ENCODE peak calls at places on chromosomes 2 and 18, in ten cellular contexts. One of them, this sample, is unnamed.

GRCh38 chr2:60553496-60553991 is at the start of gene BCL11A:
- DNase-seq in prostate gland: peak; percentile 87
- DNase-seq in H54: peak; percentile 24
- DNase-seq in ovary: peak; percentile 32
- DNase-seq in gastrocnemius medialis: no peak
- DNase-seq in K562: no peak
- DNase-seq in HCT116: peak; percentile 57
- DNase-seq in thyroid gland: peak; percentile 85
- DNase-seq in spleen: peak; percentile 88
- DNase-seq in A549: peak; percentile 62
- DNase-seq in this sample: no peak

GRCh38 chr2:4901092-4901735 is 791.0 kb upstream of the SOX11 start:
- DNase-seq in thyroid gland: no peak
- DNase-seq in A549: no peak
- DNase-seq in gastrocnemius medialis: no peak
- DNase-seq in spleen: no peak
- DNase-seq in K562: no peak
- DNase-seq in HCT116: no peak
- DNase-seq in prostate gland: no peak
- DNase-seq in ovary: no peak
- DNase-seq in H54: no peak
- DNase-seq in this sample: no peak

GRCh38 chr2:95354469-95354901 is 48.0 kb upstream of the FAHD2A start:
- DNase-seq in H54: no peak
- DNase-seq in K562: no peak
- DNase-seq in spleen: no peak
- DNase-seq in prostate gland: no peak
- DNase-seq in A549: no peak
- DNase-seq in gastrocnemius medialis: no peak
- DNase-seq in ovary: no peak
- DNase-seq in thyroid gland: no peak
- DNase-seq in HCT116: no peak
- DNase-seq in this sample: no peak

GRCh38 chr2:521853-522530 is 155.2 kb downstream of the TMEM18 start:
- DNase-seq in spleen: no peak
- DNase-seq in ovary: no peak
- DNase-seq in gastrocnemius medialis: no peak
- DNase-seq in thyroid gland: no peak
- DNase-seq in prostate gland: no peak
- DNase-seq in HCT116: no peak
- DNase-seq in K562: no peak
- DNase-seq in A549: no peak
- DNase-seq in H54: no peak
- DNase-seq in this sample: peak; percentile 63

GRCh38 chr2:118881490-118882129 is 34.2 kb upstream of the EN1 start:
- DNase-seq in gastrocnemius medialis: peak; percentile 16
- DNase-seq in A549: peak; percentile 47
- DNase-seq in H54: peak; percentile 41
- DNase-seq in ovary: no peak
- DNase-seq in K562: peak; percentile 67
- DNase-seq in thyroid gland: peak; percentile 62
- DNase-seq in prostate gland: peak; percentile 50
- DNase-seq in spleen: peak; percentile 81
- DNase-seq in HCT116: peak; percentile 55
- DNase-seq in this sample: peak; percentile 41

GRCh38 chr2:42959148-42959992 is 167.0 kb upstream of the HAAO start:
- DNase-seq in K562: no peak
- DNase-seq in spleen: no peak
- DNase-seq in H54: no peak
- DNase-seq in HCT116: no peak
- DNase-seq in thyroid gland: no peak
- DNase-seq in prostate gland: no peak
- DNase-seq in A549: no peak
- DNase-seq in gastrocnemius medialis: peak; percentile 44
- DNase-seq in ovary: peak; percentile 88
- DNase-seq in this sample: no peak

GRCh38 chr2:22894761-22895160 is 490.2 kb upstream of the KLHL29 start:
- DNase-seq in ovary: no peak
- DNase-seq in H54: no peak
- DNase-seq in spleen: no peak
- DNase-seq in K562: no peak
- DNase-seq in thyroid gland: no peak
- DNase-seq in A549: no peak
- DNase-seq in gastrocnemius medialis: no peak
- DNase-seq in HCT116: no peak
- DNase-seq in prostate gland: no peak
- DNase-seq in this sample: no peak

GRCh38 chr2:39524756-39525635 is 87.9 kb upstream of the MAP4K3 start:
- DNase-seq in H54: no peak
- DNase-seq in spleen: no peak
- DNase-seq in A549: no peak
- DNase-seq in ovary: no peak
- DNase-seq in thyroid gland: no peak
- DNase-seq in K562: no peak
- DNase-seq in HCT116: no peak
- DNase-seq in prostate gland: no peak
- DNase-seq in gastrocnemius medialis: no peak
- DNase-seq in this sample: no peak

GRCh38 chr2:235641333-235641732 is 147.5 kb downstream of the AGAP1 start:
- DNase-seq in spleen: no peak
- DNase-seq in A549: no peak
- DNase-seq in ovary: no peak
- DNase-seq in HCT116: no peak
- DNase-seq in gastrocnemius medialis: no peak
- DNase-seq in prostate gland: no peak
- DNase-seq in K562: no peak
- DNase-seq in thyroid gland: peak; percentile 54
- DNase-seq in H54: no peak
- DNase-seq in this sample: no peak

GRCh38 chr18:62438402-62438801 is 84.4 kb upstream of the ZCCHC2 start:
- DNase-seq in prostate gland: no peak
- DNase-seq in spleen: no peak
- DNase-seq in A549: no peak
- DNase-seq in ovary: no peak
- DNase-seq in K562: no peak
- DNase-seq in H54: no peak
- DNase-seq in HCT116: no peak
- DNase-seq in thyroid gland: no peak
- DNase-seq in gastrocnemius medialis: no peak
- DNase-seq in this sample: no peak

GRCh38 chr18:62435435-62436031 is 87.3 kb upstream of the ZCCHC2 start:
- DNase-seq in A549: no peak
- DNase-seq in spleen: no peak
- DNase-seq in gastrocnemius medialis: no peak
- DNase-seq in thyroid gland: no peak
- DNase-seq in prostate gland: no peak
- DNase-seq in HCT116: no peak
- DNase-seq in ovary: no peak
- DNase-seq in H54: no peak
- DNase-seq in K562: no peak
- DNase-seq in this sample: no peak

GRCh38 chr18:62438876-62439275 is 83.9 kb upstream of the ZCCHC2 start:
- DNase-seq in thyroid gland: no peak
- DNase-seq in prostate gland: no peak
- DNase-seq in gastrocnemius medialis: no peak
- DNase-seq in A549: no peak
- DNase-seq in spleen: no peak
- DNase-seq in HCT116: no peak
- DNase-seq in H54: no peak
- DNase-seq in K562: no peak
- DNase-seq in ovary: no peak
- DNase-seq in this sample: no peak

GRCh38 chr18:62436636-62437519 is 85.9 kb upstream of the ZCCHC2 start:
- DNase-seq in gastrocnemius medialis: peak; percentile 89
- DNase-seq in A549: no peak
- DNase-seq in ovary: peak; percentile 42
- DNase-seq in HCT116: no peak
- DNase-seq in H54: no peak
- DNase-seq in prostate gland: peak; percentile 70
- DNase-seq in K562: no peak
- DNase-seq in spleen: peak; percentile 81
- DNase-seq in thyroid gland: peak; percentile 42
- DNase-seq in this sample: peak; percentile 93

GRCh38 chr18:62437520-62438329 is 85.1 kb upstream of the ZCCHC2 start:
- DNase-seq in spleen: no peak
- DNase-seq in gastrocnemius medialis: peak; percentile 71
- DNase-seq in prostate gland: peak; percentile 53
- DNase-seq in thyroid gland: no peak
- DNase-seq in HCT116: no peak
- DNase-seq in ovary: no peak
- DNase-seq in K562: no peak
- DNase-seq in A549: no peak
- DNase-seq in H54: no peak
- DNase-seq in this sample: peak; percentile 90
- TF ChIP-seq POLR2A in spleen: no peak
- TF ChIP-seq POLR2A in gastrocnemius medialis: peak; percentile 20
- TF ChIP-seq POLR2A in prostate gland: no peak
- TF ChIP-seq POLR2A in thyroid gland: no peak
- TF ChIP-seq POLR2A in HCT116: no peak
- TF ChIP-seq POLR2A in ovary: no peak
- TF ChIP-seq POLR2A in K562: no peak
- TF ChIP-seq POLR2A in A549: no peak
- TF ChIP-seq POLR2A in H54: no peak
- TF ChIP-seq POLR2A in this sample: no peak

GRCh38 chr2:74201596-74201995 is 3.2 kb downstream of the MTHFD2 start:
- DNase-seq in A549: no peak
- DNase-seq in ovary: no peak
- DNase-seq in H54: no peak
- DNase-seq in gastrocnemius medialis: peak; percentile 20
- DNase-seq in K562: no peak
- DNase-seq in thyroid gland: no peak
- DNase-seq in prostate gland: no peak
- DNase-seq in spleen: no peak
- DNase-seq in HCT116: no peak
- DNase-seq in this sample: no peak
- TF ChIP-seq POLR2A in A549: no peak
- TF ChIP-seq POLR2A in ovary: no peak
- TF ChIP-seq POLR2A in H54: no peak
- TF ChIP-seq POLR2A in gastrocnemius medialis: no peak
- TF ChIP-seq POLR2A in K562: no peak
- TF ChIP-seq POLR2A in thyroid gland: no peak
- TF ChIP-seq POLR2A in prostate gland: no peak
- TF ChIP-seq POLR2A in spleen: no peak
- TF ChIP-seq POLR2A in HCT116: no peak
- TF ChIP-seq POLR2A in this sample: no peak

DNA sequence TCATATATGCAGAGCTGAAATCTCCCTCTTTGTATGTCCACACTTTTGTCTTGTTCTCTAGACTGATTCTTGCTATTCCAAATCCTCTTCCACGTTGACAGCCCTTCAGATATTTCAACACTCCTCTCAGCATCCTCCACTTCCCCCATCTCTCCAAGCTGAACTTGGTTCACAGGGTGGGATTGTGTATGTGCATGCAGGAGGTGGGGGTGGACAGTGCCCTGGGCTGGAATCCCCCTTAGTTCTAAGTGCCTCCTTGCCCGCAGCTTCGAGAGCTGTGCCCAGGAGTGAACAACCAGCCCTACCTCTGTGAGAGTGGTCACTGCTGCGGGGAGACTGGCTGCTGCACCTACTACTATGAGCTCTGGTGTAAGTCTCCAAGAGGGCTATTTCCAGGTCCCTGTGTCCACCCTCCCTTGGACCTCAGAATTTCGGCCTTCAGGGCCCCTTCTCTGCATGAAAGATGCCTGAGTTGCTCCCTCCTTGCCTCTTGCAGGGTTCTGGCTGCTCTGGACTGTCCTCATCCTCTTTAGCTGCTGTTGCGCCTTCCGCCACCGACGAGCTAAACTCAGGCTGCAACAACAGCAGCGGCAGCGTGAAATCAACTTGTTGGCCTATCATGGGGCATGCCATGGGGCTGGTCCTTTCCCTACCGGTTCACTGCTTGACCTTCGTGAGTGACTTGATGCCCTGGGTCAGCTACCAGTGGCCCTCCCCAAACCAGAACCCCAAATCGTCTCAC is 1.3 kb downstream of the WBP1 start:
- DNase-seq in ovary: no peak
- DNase-seq in thyroid gland: no peak
- DNase-seq in prostate gland: no peak
- DNase-seq in spleen: peak; percentile 71
- DNase-seq in K562: no peak
- DNase-seq in A549: no peak
- DNase-seq in H54: no peak
- DNase-seq in gastrocnemius medialis: no peak
- DNase-seq in HCT116: no peak
- DNase-seq in this sample: no peak
- TF ChIP-seq POLR2A in ovary: no peak
- TF ChIP-seq POLR2A in thyroid gland: no peak
- TF ChIP-seq POLR2A in prostate gland: no peak
- TF ChIP-seq POLR2A in spleen: no peak
- TF ChIP-seq POLR2A in K562: peak; percentile 67
- TF ChIP-seq POLR2A in A549: peak; percentile 16
- TF ChIP-seq POLR2A in H54: no peak
- TF ChIP-seq POLR2A in gastrocnemius medialis: no peak
- TF ChIP-seq POLR2A in HCT116: peak; percentile 9
- TF ChIP-seq POLR2A in this sample: no peak

GRCh38 chr2:215374642-215375466 is 61.0 kb downstream of the FN1 start:
- DNase-seq in ovary: no peak
- DNase-seq in gastrocnemius medialis: no peak
- DNase-seq in prostate gland: no peak
- DNase-seq in H54: no peak
- DNase-seq in spleen: no peak
- DNase-seq in HCT116: no peak
- DNase-seq in K562: no peak
- DNase-seq in A549: no peak
- DNase-seq in thyroid gland: no peak
- DNase-seq in this sample: no peak
- TF ChIP-seq POLR2A in ovary: no peak
- TF ChIP-seq POLR2A in gastrocnemius medialis: no peak
- TF ChIP-seq POLR2A in prostate gland: no peak
- TF ChIP-seq POLR2A in H54: no peak
- TF ChIP-seq POLR2A in spleen: no peak
- TF ChIP-seq POLR2A in HCT116: no peak
- TF ChIP-seq POLR2A in K562: no peak
- TF ChIP-seq POLR2A in A549: no peak
- TF ChIP-seq POLR2A in thyroid gland: no peak
- TF ChIP-seq POLR2A in this sample: no peak